ENCODE peak calls at places on chromosomes 3 and 15, in six cellular contexts. One of them, this sample, is unnamed.

GRCh38 chr3:61570813-61571212 is 9.4 kb downstream of the PTPRG start:
- DNase-seq in ACHN: no peak
- DNase-seq in Caki2: no peak
- DNase-seq in left ventricle myocardium inferior: no peak
- DNase-seq in testis: no peak
- DNase-seq in T-helper 9 cell: no peak
- DNase-seq in this sample: no peak

GRCh38 chr15:41230650-41231533 is at the start of the genes CHP1 and EXD1:
- DNase-seq in left ventricle myocardium inferior: peak; percentile 99
- DNase-seq in T-helper 9 cell: peak; percentile 91
- DNase-seq in ACHN: peak; percentile 95
- DNase-seq in Caki2: peak; percentile 97
- DNase-seq in testis: peak; percentile 98
- DNase-seq in this sample: peak; percentile 98

GRCh38 chr3:87209115-87209514 is 18.0 kb upstream of the CHMP2B start:
- DNase-seq in testis: no peak
- DNase-seq in T-helper 9 cell: no peak
- DNase-seq in Caki2: no peak
- DNase-seq in left ventricle myocardium inferior: no peak
- DNase-seq in ACHN: no peak
- DNase-seq in this sample: no peak

GRCh38 chr3:88031543-88032148 is 27.2 kb downstream of the CGGBP1 start:
- DNase-seq in Caki2: peak; percentile 18
- DNase-seq in ACHN: peak; percentile 59
- DNase-seq in left ventricle myocardium inferior: no peak
- DNase-seq in T-helper 9 cell: no peak
- DNase-seq in testis: no peak
- DNase-seq in this sample: no peak

GRCh38 chr15:60798821-60799220 is 319.9 kb upstream of the ICE2 start:
- DNase-seq in ACHN: no peak
- DNase-seq in T-helper 9 cell: no peak
- DNase-seq in left ventricle myocardium inferior: no peak
- DNase-seq in testis: no peak
- DNase-seq in Caki2: no peak
- DNase-seq in this sample: peak; percentile 78

GRCh38 chr3:179016979-179017670 is 54.5 kb downstream of the ZMAT3 start:
- DNase-seq in Caki2: no peak
- DNase-seq in T-helper 9 cell: no peak
- DNase-seq in ACHN: peak; percentile 20
- DNase-seq in left ventricle myocardium inferior: no peak
- DNase-seq in testis: no peak
- DNase-seq in this sample: no peak

GRCh38 chr3:148873270-148873927 is 8.3 kb downstream of the CPA3 start:
- DNase-seq in left ventricle myocardium inferior: no peak
- DNase-seq in Caki2: no peak
- DNase-seq in testis: no peak
- DNase-seq in ACHN: no peak
- DNase-seq in T-helper 9 cell: no peak
- DNase-seq in this sample: no peak

GRCh38 chr3:58617338-58617761 is 40.2 kb upstream of the FAM107A start:
- DNase-seq in left ventricle myocardium inferior: peak; percentile 62
- DNase-seq in ACHN: no peak
- DNase-seq in T-helper 9 cell: no peak
- DNase-seq in Caki2: no peak
- DNase-seq in testis: peak; percentile 77
- DNase-seq in this sample: no peak

GRCh38 chr3:39294446-39295183 is 14.8 kb upstream of the CX3CR1 start:
- DNase-seq in T-helper 9 cell: no peak
- DNase-seq in left ventricle myocardium inferior: no peak
- DNase-seq in testis: no peak
- DNase-seq in Caki2: no peak
- DNase-seq in ACHN: no peak
- DNase-seq in this sample: no peak

GRCh38 chr15:82750831-82751181 is 41.1 kb upstream of the AP3B2 start:
- DNase-seq in left ventricle myocardium inferior: no peak
- DNase-seq in Caki2: no peak
- DNase-seq in T-helper 9 cell: no peak
- DNase-seq in ACHN: peak; percentile 33
- DNase-seq in testis: no peak
- DNase-seq in this sample: no peak

GRCh38 chr15:69861331-69862171 is 236.2 kb downstream of the TLE3 start:
- DNase-seq in ACHN: no peak
- DNase-seq in T-helper 9 cell: no peak
- DNase-seq in Caki2: peak; percentile 56
- DNase-seq in left ventricle myocardium inferior: no peak
- DNase-seq in testis: no peak
- DNase-seq in this sample: no peak

GRCh38 chr3:45272411-45272810 is 46.3 kb upstream of the TMEM158 start:
- DNase-seq in ACHN: no peak
- DNase-seq in testis: no peak
- DNase-seq in left ventricle myocardium inferior: no peak
- DNase-seq in Caki2: no peak
- DNase-seq in T-helper 9 cell: no peak
- DNase-seq in this sample: no peak

GRCh38 chr3:151979914-151980313 is 106.5 kb downstream of the SUCNR1 start:
- DNase-seq in testis: no peak
- DNase-seq in Caki2: no peak
- DNase-seq in left ventricle myocardium inferior: no peak
- DNase-seq in ACHN: no peak
- DNase-seq in T-helper 9 cell: no peak
- DNase-seq in this sample: no peak

GRCh38 chr3:45610129-45610528 is 15.6 kb downstream of the LIMD1 start:
- DNase-seq in left ventricle myocardium inferior: no peak
- DNase-seq in Caki2: no peak
- DNase-seq in T-helper 9 cell: no peak
- DNase-seq in ACHN: no peak
- DNase-seq in testis: no peak
- DNase-seq in this sample: no peak

GRCh38 chr15:100786139-100786531 is 93.5 kb upstream of the ALDH1A3 start:
- DNase-seq in left ventricle myocardium inferior: no peak
- DNase-seq in T-helper 9 cell: no peak
- DNase-seq in Caki2: no peak
- DNase-seq in testis: no peak
- DNase-seq in ACHN: no peak
- DNase-seq in this sample: no peak

GRCh38 chr3:106466881-106467280 is 598.1 kb upstream of the CBLB start:
- DNase-seq in ACHN: no peak
- DNase-seq in Caki2: no peak
- DNase-seq in T-helper 9 cell: no peak
- DNase-seq in left ventricle myocardium inferior: no peak
- DNase-seq in testis: no peak
- DNase-seq in this sample: no peak

GRCh38 chr15:69976366-69976994 is 121.2 kb downstream of the TLE3 start:
- DNase-seq in left ventricle myocardium inferior: no peak
- DNase-seq in testis: peak; percentile 42
- DNase-seq in ACHN: peak; percentile 44
- DNase-seq in T-helper 9 cell: peak; percentile 31
- DNase-seq in Caki2: peak; percentile 38
- DNase-seq in this sample: no peak

GRCh38 chr15:47762621-47763020 is 45.3 kb downstream of the SEMA6D start:
- DNase-seq in left ventricle myocardium inferior: no peak
- DNase-seq in T-helper 9 cell: no peak
- DNase-seq in Caki2: no peak
- DNase-seq in ACHN: no peak
- DNase-seq in testis: no peak
- DNase-seq in this sample: no peak

GRCh38 chr3:195462308-195462610 is 19.4 kb upstream of the ACAP2 start:
- DNase-seq in ACHN: no peak
- DNase-seq in Caki2: no peak
- DNase-seq in left ventricle myocardium inferior: no peak
- DNase-seq in T-helper 9 cell: no peak
- DNase-seq in testis: no peak
- DNase-seq in this sample: no peak

GRCh38 chr3:177443469-177443868 is 246.2 kb upstream of the TBL1XR1 start:
- DNase-seq in Caki2: peak; percentile 86
- DNase-seq in testis: no peak
- DNase-seq in ACHN: peak; percentile 59
- DNase-seq in left ventricle myocardium inferior: no peak
- DNase-seq in T-helper 9 cell: no peak
- DNase-seq in this sample: peak; percentile 31

GRCh38 chr3:46922871-46923558 is 45.5 kb downstream of the PTH1R start:
- DNase-seq in left ventricle myocardium inferior: no peak
- DNase-seq in Caki2: no peak
- DNase-seq in testis: no peak
- DNase-seq in T-helper 9 cell: no peak
- DNase-seq in ACHN: no peak
- DNase-seq in this sample: no peak

GRCh38 chr3:59856921-59857320 is 807.1 kb upstream of the CFAP20DC start:
- DNase-seq in testis: no peak
- DNase-seq in Caki2: no peak
- DNase-seq in ACHN: no peak
- DNase-seq in T-helper 9 cell: no peak
- DNase-seq in left ventricle myocardium inferior: no peak
- DNase-seq in this sample: no peak

GRCh38 chr15:41154412-41154811 is 38.3 kb upstream of the INO80 start:
- DNase-seq in ACHN: no peak
- DNase-seq in Caki2: no peak
- DNase-seq in T-helper 9 cell: no peak
- DNase-seq in left ventricle myocardium inferior: no peak
- DNase-seq in testis: no peak
- DNase-seq in this sample: peak; percentile 54

GRCh38 chr3:188915137-188915536 is 256.6 kb upstream of the TPRG1 start:
- DNase-seq in Caki2: no peak
- DNase-seq in ACHN: no peak
- DNase-seq in testis: no peak
- DNase-seq in left ventricle myocardium inferior: no peak
- DNase-seq in T-helper 9 cell: no peak
- DNase-seq in this sample: no peak

GRCh38 chr3:44923634-44924033 is 49.2 kb downstream of the TGM4 start:
- DNase-seq in testis: no peak
- DNase-seq in ACHN: no peak
- DNase-seq in left ventricle myocardium inferior: no peak
- DNase-seq in Caki2: no peak
- DNase-seq in T-helper 9 cell: no peak
- DNase-seq in this sample: no peak

GRCh38 chr3:154235330-154235729 is 89.0 kb downstream of the DHX36 start:
- DNase-seq in T-helper 9 cell: no peak
- DNase-seq in left ventricle myocardium inferior: no peak
- DNase-seq in ACHN: peak; percentile 16
- DNase-seq in Caki2: no peak
- DNase-seq in testis: no peak
- DNase-seq in this sample: no peak

GRCh38 chr3:155242342-155242741 is 51.1 kb downstream of the STRIT1 start:
- DNase-seq in T-helper 9 cell: no peak
- DNase-seq in Caki2: no peak
- DNase-seq in left ventricle myocardium inferior: no peak
- DNase-seq in ACHN: no peak
- DNase-seq in testis: no peak
- DNase-seq in this sample: no peak

GRCh38 chr3:51735039-51735438 is 28.2 kb downstream of the GRM2 start:
- DNase-seq in Caki2: no peak
- DNase-seq in T-helper 9 cell: no peak
- DNase-seq in testis: no peak
- DNase-seq in ACHN: no peak
- DNase-seq in left ventricle myocardium inferior: no peak
- DNase-seq in this sample: no peak

GRCh38 chr3:134369861-134370596 is 4.2 kb downstream of the AMOTL2 start:
- DNase-seq in ACHN: no peak
- DNase-seq in Caki2: no peak
- DNase-seq in left ventricle myocardium inferior: no peak
- DNase-seq in testis: no peak
- DNase-seq in T-helper 9 cell: no peak
- DNase-seq in this sample: no peak

GRCh38 chr3:182947892-182948291 is 32.4 kb downstream of the DCUN1D1 start:
- DNase-seq in testis: no peak
- DNase-seq in ACHN: no peak
- DNase-seq in Caki2: peak; percentile 15
- DNase-seq in left ventricle myocardium inferior: no peak
- DNase-seq in T-helper 9 cell: no peak
- DNase-seq in this sample: no peak

GRCh38 chr3:16520636-16521579 is 7.4 kb upstream of the RFTN1 start:
- DNase-seq in ACHN: no peak
- DNase-seq in testis: no peak
- DNase-seq in T-helper 9 cell: no peak
- DNase-seq in left ventricle myocardium inferior: no peak
- DNase-seq in Caki2: no peak
- DNase-seq in this sample: no peak

GRCh38 chr15:70045045-70045444 is 52.7 kb downstream of the TLE3 start:
- DNase-seq in left ventricle myocardium inferior: no peak
- DNase-seq in ACHN: no peak
- DNase-seq in T-helper 9 cell: no peak
- DNase-seq in testis: no peak
- DNase-seq in Caki2: no peak
- DNase-seq in this sample: no peak

GRCh38 chr15:63157891-63158431 is 684 bp upstream of the RPS27L start:
- DNase-seq in T-helper 9 cell: peak; percentile 4
- DNase-seq in Caki2: peak; percentile 72
- DNase-seq in testis: peak; percentile 81
- DNase-seq in ACHN: peak; percentile 78
- DNase-seq in left ventricle myocardium inferior: peak; percentile 28
- DNase-seq in this sample: peak; percentile 81

GRCh38 chr15:90029024-90029423 is 27.9 kb downstream of the ZNF710 start:
- DNase-seq in left ventricle myocardium inferior: no peak
- DNase-seq in T-helper 9 cell: no peak
- DNase-seq in ACHN: no peak
- DNase-seq in Caki2: no peak
- DNase-seq in testis: no peak
- DNase-seq in this sample: no peak

GRCh38 chr15:78993931-78994530 is 49.2 kb upstream of the CTSH start:
- DNase-seq in T-helper 9 cell: no peak
- DNase-seq in testis: no peak
- DNase-seq in left ventricle myocardium inferior: no peak
- DNase-seq in ACHN: no peak
- DNase-seq in Caki2: no peak
- DNase-seq in this sample: no peak

GRCh38 chr3:182323898-182324297 is 469.4 kb upstream of the ATP11B start:
- DNase-seq in T-helper 9 cell: no peak
- DNase-seq in Caki2: peak; percentile 33
- DNase-seq in ACHN: peak; percentile 33
- DNase-seq in left ventricle myocardium inferior: no peak
- DNase-seq in testis: no peak
- DNase-seq in this sample: no peak

GRCh38 chr3:19769694-19770093 is 164.3 kb downstream of the EFHB start:
- DNase-seq in Caki2: no peak
- DNase-seq in left ventricle myocardium inferior: no peak
- DNase-seq in testis: no peak
- DNase-seq in T-helper 9 cell: no peak
- DNase-seq in ACHN: no peak
- DNase-seq in this sample: no peak

GRCh38 chr3:55327131-55327920 is 159.8 kb downstream of the WNT5A start:
- DNase-seq in Caki2: peak; percentile 49
- DNase-seq in T-helper 9 cell: no peak
- DNase-seq in testis: no peak
- DNase-seq in ACHN: peak; percentile 49
- DNase-seq in left ventricle myocardium inferior: no peak
- DNase-seq in this sample: no peak

GRCh38 chr3:115834068-115834467 is 210.8 kb downstream of the GAP43 start:
- DNase-seq in left ventricle myocardium inferior: no peak
- DNase-seq in T-helper 9 cell: no peak
- DNase-seq in testis: no peak
- DNase-seq in Caki2: no peak
- DNase-seq in ACHN: peak; percentile 16
- DNase-seq in this sample: no peak